ENCODE peak calls at places on chromosomes 11 and 22, in ten cellular contexts. B is putamen; Y is GM12865; T is progenitor cell of endocrine pancreas; F is fibroblast of lung; E is hypothalamus; I is endothelial cell; U is fibroblast of the aortic adventitia; G is effector memory CD4-positive, alpha-beta T cell; A is iPS-NIHi11. O is an unnamed sample.
A peak's percentile ranks its signal among the peaks of the same experiment; 100 is the strongest.

GRCh38 chr11:34238966-34239365 is 118.8 kb downstream of the ABTB2 start:
- DNase-seq in B (no peak), Y (no peak), T (no peak), F (peak; percentile 33), E (no peak), I (no peak), U (no peak), G (no peak), A (no peak), O (peak; percentile 20)

GRCh38 chr22:41264408-41264941 is 21.5 kb downstream of the RANGAP1 start:
- DNase-seq in B (peak; percentile 91), Y (no peak), T (no peak), F (no peak), E (peak; percentile 82), I (no peak), U (no peak), G (no peak), A (no peak), O (no peak)

GRCh38 chr11:6843670-6844069 is 1.8 kb upstream of the OR10A5 start:
- DNase-seq in B (no peak), Y (no peak), T (no peak), F (no peak), E (no peak), I (no peak), U (no peak), G (no peak), A (peak; percentile 22), O (no peak)

GRCh38 chr22:37643225-37643847 is 3.9 kb downstream of the SH3BP1 start:
- DNase-seq in B (peak; percentile 69), Y (peak; percentile 80), T (peak; percentile 90), F (peak; percentile 29), E (peak; percentile 72), I (peak; percentile 97), U (peak; percentile 71), G (peak; percentile 67), A (peak; percentile 89), O (peak; percentile 76)

GRCh38 chr11:125454047-125454446 is 42.0 kb downstream of the FEZ1 start:
- DNase-seq in B (no peak), Y (no peak), T (no peak), F (no peak), E (no peak), I (no peak), U (no peak), G (no peak), A (no peak), O (no peak)

GRCh38 chr11:113774174-113774503 is 647 bp upstream of the ZW10 start:
- DNase-seq in B (no peak), Y (no peak), T (no peak), F (no peak), E (no peak), I (no peak), U (no peak), G (no peak), A (no peak), O (no peak)

GRCh38 chr11:113728814-113729213 is 22.7 kb upstream of the TMPRSS5 start:
- DNase-seq in B (peak; percentile 59), Y (no peak), T (no peak), F (no peak), E (no peak), I (no peak), U (no peak), G (no peak), A (no peak), O (no peak)

GRCh38 chr22:42425989-42426355 is 6.2 kb downstream of the NFAM1 start:
- DNase-seq in B (no peak), Y (no peak), T (no peak), F (no peak), E (no peak), I (no peak), U (no peak), G (no peak), A (no peak), O (no peak)

GRCh38 chr11:130208241-130209127 is 48.9 kb downstream of the ST14 start:
- DNase-seq in B (no peak), Y (no peak), T (no peak), F (no peak), E (no peak), I (no peak), U (no peak), G (no peak), A (no peak), O (no peak)